ENCODE peak calls at places on chromosomes 12 and 14, in eight cellular contexts. C is fibroblast of pulmonary artery, F is IMR-90, L is Peyer's patch, U is AG09309, X is transverse colon, S is suprapubic skin, E is MCF 10A. V is an unnamed sample.

GRCh38 chr12:107319536-107320030 is 226.2 kb upstream of the CRY1 start:
- DNase-seq in F (no peak), S (no peak), U (no peak), C (no peak), L (no peak), X (no peak), E (no peak), V (no peak)

GRCh38 chr12:112524676-112525425 is 106.1 kb downstream of the PTPN11 start:
- DNase-seq in L (no peak), X (no peak), C (peak), F (peak), E (peak), U (no peak), S (no peak), V (no peak)

GRCh38 chr14:102592969-102593840 is 756 bp downstream of the RCOR1 start:
- DNase-seq in E (peak), C (peak), U (no peak), F (peak), S (peak), X (peak), L (peak), V (peak)

GRCh38 chr12:115946867-115947695 is 330.4 kb downstream of the MED13L start:
- DNase-seq in C (no peak), E (no peak), X (no peak), S (no peak), F (peak), L (no peak), U (no peak), V (no peak)

GRCh38 chr12:54306925-54307731 is 6.3 kb upstream of the NFE2 start:
- DNase-seq in C (peak), X (peak), L (peak), E (peak), F (no peak), S (peak), U (peak), V (no peak)

GRCh38 chr14:69812725-69813124 is 15.7 kb upstream of the SLC10A1 start:
- DNase-seq in C (no peak), L (no peak), U (no peak), X (peak), E (peak), S (no peak), F (no peak), V (no peak)

GRCh38 chr12:124188561-124189405 is 106.1 kb upstream of the RFLNA start:
- DNase-seq in X (no peak), S (no peak), C (peak), E (no peak), L (no peak), U (no peak), F (no peak), V (no peak)

GRCh38 chr14:32330356-32331226 is 1.5 kb downstream of the AKAP6 start:
- DNase-seq in U (no peak), F (no peak), S (no peak), L (no peak), E (no peak), C (no peak), X (peak), V (no peak)

GRCh38 chr12:132262256-132263060 is 66.9 kb downstream of the GALNT9 start:
- DNase-seq in C (no peak), U (no peak), E (no peak), F (no peak), X (no peak), S (no peak), L (no peak), V (no peak)

GRCh38 chr14:66396165-66396564 is 90.0 kb upstream of the CCDC196 start:
- DNase-seq in U (no peak), S (no peak), X (no peak), F (no peak), E (no peak), L (no peak), C (no peak), V (no peak)

GRCh38 chr14:66398437-66398836 is 87.7 kb upstream of the CCDC196 start:
- DNase-seq in L (no peak), E (no peak), F (no peak), C (no peak), S (no peak), X (no peak), U (no peak), V (no peak)

GRCh38 chr14:66395300-66395699 is 90.9 kb upstream of the CCDC196 start:
- DNase-seq in F (no peak), E (peak), U (no peak), L (no peak), C (no peak), S (no peak), X (no peak), V (no peak)
- TF ChIP-seq CTCF in F (no peak), E (no peak), U (no peak), L (no peak), C (no peak), S (no peak), X (no peak), V (no peak)

GRCh38 chr14:52977798-52978197 is 26.9 kb upstream of the FERMT2 start:
- DNase-seq in E (no peak), L (no peak), U (no peak), C (no peak), F (no peak), S (no peak), X (no peak), V (no peak)
- TF ChIP-seq CTCF in E (no peak), L (no peak), U (no peak), C (no peak), F (no peak), S (no peak), X (no peak), V (no peak)

DNA sequence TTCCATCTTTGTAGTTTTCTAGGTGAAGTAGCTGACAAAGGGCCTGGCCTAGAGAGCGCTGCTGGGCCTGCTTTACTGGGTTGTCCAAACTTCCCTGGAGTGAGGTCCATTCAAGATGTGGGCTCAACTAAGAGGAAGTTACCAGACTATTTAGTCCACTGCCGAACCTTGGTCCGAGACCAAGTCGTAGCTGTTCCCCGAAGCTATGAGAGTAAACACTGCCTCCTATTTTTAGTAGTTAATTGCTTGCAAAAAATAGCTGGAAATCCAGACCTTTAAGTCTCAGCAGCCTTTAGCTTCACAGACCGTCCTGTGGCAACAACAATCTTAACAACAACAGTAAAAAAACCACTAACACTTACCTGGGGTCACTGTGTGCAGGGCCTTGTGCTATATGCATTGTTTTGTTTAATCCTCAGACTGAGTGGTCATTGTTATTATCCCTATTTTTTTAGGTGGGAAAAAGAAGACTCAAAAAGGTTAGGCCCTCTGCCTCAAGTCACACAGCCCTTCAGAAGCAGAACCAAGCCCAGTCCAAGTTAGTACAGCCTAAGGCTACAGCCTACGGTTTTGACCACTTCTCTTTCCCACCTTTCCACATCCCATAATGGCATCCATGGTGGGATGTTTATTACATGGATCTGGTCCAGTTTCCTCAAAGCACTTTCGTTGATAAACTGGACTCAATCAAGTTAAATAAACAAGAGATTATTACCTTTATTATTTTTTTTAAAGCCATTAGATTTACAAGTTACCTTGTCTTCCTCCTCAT is 30.6 kb downstream of the SOCS2 start:
- DNase-seq in F (no peak), C (no peak), S (no peak), E (no peak), X (no peak), L (no peak), U (no peak), V (no peak)
- TF ChIP-seq CTCF in F (no peak), C (no peak), S (no peak), E (no peak), X (no peak), L (no peak), U (no peak), V (no peak)

GRCh38 chr14:58641509-58641908 is 3.7 kb downstream of the DACT1 start:
- DNase-seq in S (no peak), F (no peak), U (no peak), L (no peak), C (no peak), E (peak), X (no peak), V (no peak)
- TF ChIP-seq CTCF in S (no peak), F (peak), U (peak), L (no peak), C (peak), E (no peak), X (peak), V (peak)

GRCh38 chr12:42588308-42588836 is 1.2 kb downstream of the PRICKLE1 start:
- DNase-seq in C (no peak), F (peak), S (no peak), X (no peak), E (peak), L (no peak), U (no peak), V (no peak)

GRCh38 chr12:42590324-42590934 is 883 bp upstream of the PRICKLE1 start:
- DNase-seq in E (peak), U (no peak), F (no peak), C (no peak), S (peak), X (peak), L (peak), V (no peak)

GRCh38 chr12:42589465-42590323 is at the start of gene PRICKLE1:
- DNase-seq in C (peak), F (peak), L (no peak), E (peak), X (peak), S (peak), U (no peak), V (peak)

GRCh38 chr12:42587564-42588307 is 1.8 kb downstream of the PRICKLE1 start:
- DNase-seq in L (no peak), E (no peak), U (no peak), X (no peak), S (no peak), C (no peak), F (peak), V (no peak)

GRCh38 chr12:42588981-42589464 is 523 bp downstream of the PRICKLE1 start:
- DNase-seq in C (peak), E (peak), F (peak), L (no peak), X (peak), S (peak), U (no peak), V (peak)
- TF ChIP-seq CTCF in C (peak), E (peak), F (peak), L (peak), X (peak), S (no peak), U (peak), V (peak)

DNA sequence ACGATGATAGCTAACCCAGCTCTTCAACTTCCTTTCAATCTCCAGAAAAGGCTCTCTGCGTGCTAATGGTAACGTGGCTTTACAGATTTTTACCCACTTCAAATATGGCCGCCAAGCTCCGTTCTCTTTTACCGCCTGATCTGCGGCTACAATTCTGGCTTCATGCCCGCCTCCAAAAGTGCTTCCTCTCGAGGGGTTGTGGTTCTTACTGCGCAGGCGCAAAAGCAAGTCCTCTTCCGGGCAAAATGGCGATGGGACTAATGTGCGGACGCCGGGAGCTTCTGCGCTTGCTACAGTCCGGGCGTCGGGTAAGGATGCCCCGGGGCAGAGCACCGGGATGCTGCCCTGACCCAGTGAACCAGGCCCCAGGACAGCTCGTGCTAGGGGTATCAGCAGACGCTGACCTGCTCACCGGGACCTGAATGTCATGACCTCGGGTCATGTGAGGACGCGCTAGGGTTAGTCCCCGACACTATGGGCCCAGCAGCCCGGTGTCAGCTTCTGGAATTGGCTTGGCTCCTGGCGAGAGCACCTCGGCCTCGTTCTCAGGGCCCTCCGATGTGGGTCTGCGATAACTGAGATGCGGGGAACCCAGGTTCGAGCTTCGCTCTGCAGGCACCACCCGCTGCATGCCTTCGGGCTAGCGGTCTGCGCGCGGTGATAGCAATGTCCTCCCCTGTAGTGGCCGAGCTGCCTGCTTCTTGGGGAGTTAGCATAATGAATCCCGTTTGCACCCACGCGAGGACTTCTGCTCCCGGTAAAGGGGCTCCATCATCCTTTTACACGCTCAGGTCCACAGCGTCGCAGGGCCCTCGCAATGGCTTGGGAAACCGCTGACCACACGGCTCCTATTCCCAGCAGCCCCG is at the start of gene OXA1L:
- DNase-seq in X (peak), C (peak), S (peak), L (peak), E (peak), F (peak), U (peak), V (peak)
- TF ChIP-seq CTCF in X (no peak), C (no peak), S (no peak), L (no peak), E (no peak), F (no peak), U (no peak), V (no peak)

DNA sequence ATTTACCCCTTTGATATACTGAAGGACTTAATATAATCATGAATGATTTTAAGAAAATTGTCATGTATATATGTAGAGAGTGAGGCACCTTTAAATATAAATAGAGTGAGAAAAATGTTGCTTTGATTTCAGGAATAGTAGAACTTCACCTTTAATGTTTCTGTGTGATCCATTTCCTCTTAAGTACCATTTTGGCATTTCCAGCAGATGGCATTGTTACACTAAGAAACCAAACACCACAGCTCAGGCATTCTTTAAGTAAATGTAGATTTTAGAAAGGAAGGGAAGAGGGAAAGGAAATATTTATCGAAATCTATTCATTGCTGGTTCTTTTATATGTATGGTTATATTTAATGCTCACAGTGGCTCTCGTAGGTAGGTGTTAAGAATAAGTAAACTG is 556.7 kb upstream of the FBXO33 start:
- DNase-seq in U (peak), C (peak), F (no peak), X (no peak), S (no peak), L (no peak), E (peak), V (no peak)
- TF ChIP-seq CTCF in U (no peak), C (peak), F (peak), X (peak), S (no peak), L (peak), E (peak), V (peak)

DNA sequence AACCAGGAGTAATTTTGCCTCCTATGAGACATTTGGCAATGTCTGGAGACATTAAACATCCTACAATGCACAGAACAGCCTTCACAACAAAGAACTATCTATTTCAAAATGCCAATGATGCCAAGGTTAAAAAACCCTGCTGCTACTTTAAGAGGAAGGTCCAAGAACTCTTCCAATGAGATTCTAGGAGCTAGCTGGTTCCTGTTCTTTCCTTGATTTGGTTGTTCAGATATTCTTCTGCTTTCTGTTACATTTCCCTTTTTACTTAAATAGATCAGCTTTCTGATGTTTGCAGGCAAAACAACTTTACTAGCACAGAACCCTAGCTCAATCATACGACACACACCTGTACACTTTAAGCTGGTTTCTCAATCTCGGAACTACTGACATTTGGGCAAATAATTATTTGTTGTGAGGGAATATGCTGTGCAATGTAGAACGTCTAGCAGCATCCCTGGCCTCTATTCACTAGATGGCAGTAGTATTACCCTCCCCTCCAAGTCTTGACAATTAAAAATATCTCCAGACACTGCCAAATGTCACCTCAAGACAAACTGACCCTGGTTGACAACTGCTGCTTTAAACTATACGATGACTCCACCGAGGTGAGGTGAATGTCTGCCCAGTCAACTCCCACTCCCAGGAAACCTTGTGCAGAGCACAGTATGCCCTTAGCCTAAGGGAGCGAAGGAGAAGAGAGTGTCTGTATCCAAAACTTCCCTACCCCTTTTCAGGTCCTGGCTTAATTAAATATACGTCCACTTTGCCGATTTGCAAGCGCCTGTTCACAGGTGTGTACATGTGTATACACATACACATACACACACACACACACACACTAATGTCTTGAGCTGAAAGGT is 4.4 kb downstream of the BLTP3B start:
- DNase-seq in C (peak), E (peak), F (peak), S (no peak), L (no peak), U (no peak), X (no peak), V (no peak)
- TF ChIP-seq CTCF in C (peak), E (peak), F (peak), S (no peak), L (no peak), U (peak), X (peak), V (peak)

GRCh38 chr12:6921996-6922935 is 5.5 kb upstream of the ATN1 start:
- DNase-seq in S (no peak), L (no peak), X (peak), U (no peak), E (no peak), F (no peak), C (no peak), V (no peak)

GRCh38 chr12:6921539-6921938 is 6.2 kb upstream of the ATN1 start:
- DNase-seq in E (no peak), C (no peak), S (no peak), L (no peak), X (no peak), U (no peak), F (no peak), V (no peak)

GRCh38 chr12:6916426-6917200 is 2.2 kb downstream of the ENO2 start:
- DNase-seq in L (no peak), E (no peak), S (no peak), U (no peak), X (no peak), F (no peak), C (no peak), V (no peak)

GRCh38 chr12:6917491-6918231 is 3.3 kb downstream of the ENO2 start:
- DNase-seq in C (peak), F (peak), X (no peak), S (no peak), L (no peak), U (no peak), E (no peak), V (no peak)

GRCh38 chr12:6919588-6919987 is 5.2 kb downstream of the ENO2 start:
- DNase-seq in C (no peak), X (no peak), U (no peak), F (no peak), L (no peak), S (no peak), E (no peak), V (no peak)
- TF ChIP-seq CTCF in C (no peak), X (no peak), U (no peak), F (no peak), L (no peak), S (no peak), E (no peak), V (no peak)

GRCh38 chr14:26137161-26137560 is 460.7 kb downstream of the NOVA1 start:
- DNase-seq in C (no peak), S (no peak), X (no peak), E (no peak), L (no peak), U (no peak), F (no peak), V (no peak)
- TF ChIP-seq CTCF in C (peak), S (no peak), X (no peak), E (peak), L (no peak), U (no peak), F (no peak), V (no peak)

V was measured in progenitor cell of endocrine pancreas.